ENCODE peak calls at places on chromosomes 1 and 21, in five cellular contexts. G is A549, P is heart left ventricle, Q is adrenal gland, C is ovary. Y is an unnamed sample.

GRCh38 chr1:220884981-220885918 is 6.0 kb downstream of the HLX start:
- DNase-seq in G (no peak), P (no peak), Q (no peak), C (no peak), Y (no peak)

GRCh38 chr1:195376190-195376589 is 1232.0 kb downstream of the KCNT2 start:
- DNase-seq in G (peak; percentile 13), P (no peak), Q (no peak), C (no peak), Y (no peak)

GRCh38 chr1:20233394-20233793 is 47.1 kb upstream of the PLA2G2C start:
- DNase-seq in G (peak; percentile 31), P (no peak), Q (no peak), C (no peak), Y (no peak)

GRCh38 chr1:204255966-204256365 is 42.2 kb upstream of the GOLT1A start:
- DNase-seq in G (no peak), P (no peak), Q (no peak), C (no peak), Y (peak; percentile 29)

GRCh38 chr1:116457944-116458343 is 84.9 kb downstream of the ATP1A1 start:
- DNase-seq in G (no peak), P (no peak), Q (no peak), C (no peak), Y (no peak)

GRCh38 chr1:180779584-180779983 is 133.1 kb upstream of the KIAA1614 start:
- DNase-seq in G (no peak), P (no peak), Q (no peak), C (no peak), Y (no peak)

GRCh38 chr1:57018119-57018518 is 52.3 kb upstream of the C8B start:
- DNase-seq in G (no peak), P (no peak), Q (no peak), C (no peak), Y (no peak)

GRCh38 chr1:46684670-46685069 is 13.0 kb downstream of the TEX38 start:
- DNase-seq in G (no peak), P (no peak), Q (no peak), C (no peak), Y (no peak)

GRCh38 chr1:36486436-36487335 is 4.0 kb upstream of the CSF3R start:
- DNase-seq in G (peak; percentile 93), P (peak; percentile 30), Q (peak; percentile 81), C (peak; percentile 61), Y (no peak)

GRCh38 chr1:184473176-184473966 is 86.5 kb downstream of the C1orf21 start:
- DNase-seq in G (no peak), P (no peak), Q (no peak), C (no peak), Y (no peak)

GRCh38 chr21:26806734-26807372 is 38.4 kb downstream of the ADAMTS1 start:
- DNase-seq in G (no peak), P (no peak), Q (no peak), C (no peak), Y (peak; percentile 29)

GRCh38 chr1:27609618-27610240 is 5.8 kb upstream of the AHDC1 start:
- DNase-seq in G (no peak), P (no peak), Q (no peak), C (no peak), Y (no peak)

GRCh38 chr21:14754259-14754604 is 208.1 kb upstream of the SAMSN1 start:
- DNase-seq in G (no peak), P (no peak), Q (no peak), C (no peak), Y (no peak)

DNA sequence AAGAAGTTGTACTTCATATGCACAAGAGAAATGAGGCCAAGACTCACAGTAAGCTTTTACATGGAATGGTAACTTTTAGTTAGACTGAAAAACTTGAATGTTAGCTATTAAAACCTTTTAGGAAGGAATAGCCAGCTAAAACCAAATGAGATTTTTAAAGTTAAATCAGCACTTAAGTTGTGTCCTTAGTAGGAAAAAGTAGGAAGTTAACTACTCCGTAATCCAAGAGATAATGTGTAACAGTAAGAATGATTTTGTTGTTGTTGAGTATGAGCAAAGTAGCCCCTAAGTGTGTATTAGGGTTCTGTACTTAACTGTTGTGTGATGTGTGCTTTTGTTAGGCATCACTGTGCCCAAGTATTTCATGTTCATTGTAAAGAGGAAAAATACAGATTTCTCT is 13.2 kb downstream of the TARDBP start:
- DNase-seq in G (no peak), P (no peak), Q (no peak), C (no peak), Y (no peak)
- TF ChIP-seq POLR2A in G (no peak), P (no peak), Q (no peak), C (no peak), Y (no peak)

DNA sequence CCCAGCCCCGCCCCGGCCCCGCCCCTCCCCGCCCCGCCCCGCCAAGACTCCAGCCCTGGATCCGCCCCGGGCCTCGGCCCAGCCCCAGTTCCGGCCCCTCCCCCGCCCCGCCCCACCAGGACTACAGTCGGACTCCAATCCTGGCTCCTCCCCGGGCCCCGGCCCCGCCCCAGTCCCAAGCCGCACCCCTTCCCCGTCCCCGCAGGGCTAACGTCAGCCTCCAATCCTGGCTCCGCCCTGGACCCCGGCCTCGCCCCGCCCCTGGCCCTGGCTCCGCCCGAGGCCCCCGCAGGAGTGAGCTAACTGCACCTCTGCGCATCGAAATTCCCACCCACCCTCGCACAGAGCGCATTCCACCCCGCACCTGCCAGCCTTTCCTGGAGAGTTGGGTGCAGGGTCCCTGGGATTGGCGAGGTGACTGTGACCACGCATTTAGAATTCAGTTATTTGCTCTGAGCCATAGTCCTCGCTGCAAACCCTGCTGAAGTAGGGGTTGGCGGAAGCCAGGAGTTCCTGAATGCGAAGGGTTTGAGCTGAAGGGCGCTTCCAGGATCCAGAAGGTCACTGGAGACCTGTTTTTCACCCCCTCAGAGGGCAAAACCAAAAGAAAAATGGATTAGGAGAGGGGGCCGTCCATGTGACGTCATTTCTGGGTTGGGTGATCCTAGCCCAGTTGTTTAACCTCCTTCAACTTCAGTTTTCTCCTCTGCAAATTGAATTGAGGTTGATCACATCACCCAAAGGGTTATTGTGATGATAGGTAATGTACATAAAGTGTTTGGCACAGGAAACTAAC is 631 bp upstream of the IGSF8 start:
- DNase-seq in G (peak; percentile 92), P (peak; percentile 98), Q (peak; percentile 98), C (peak; percentile 99), Y (peak; percentile 97)
- TF ChIP-seq POLR2A in G (peak; percentile 17), P (peak; percentile 32), Q (peak; percentile 71), C (peak; percentile 71), Y (no peak)

GRCh38 chr1:224879404-224879803 is 50.1 kb upstream of the DNAH14 start:
- DNase-seq in G (peak; percentile 14), P (no peak), Q (peak; percentile 68), C (no peak), Y (no peak)

GRCh38 chr1:224882264-224882663 is 47.2 kb upstream of the DNAH14 start:
- DNase-seq in G (no peak), P (no peak), Q (no peak), C (no peak), Y (no peak)

GRCh38 chr1:224884428-224884827 is 45.0 kb upstream of the DNAH14 start:
- DNase-seq in G (peak; percentile 28), P (no peak), Q (no peak), C (no peak), Y (no peak)

GRCh38 chr1:224881762-224882211 is 47.7 kb upstream of the DNAH14 start:
- DNase-seq in G (no peak), P (no peak), Q (no peak), C (no peak), Y (no peak)

DNA sequence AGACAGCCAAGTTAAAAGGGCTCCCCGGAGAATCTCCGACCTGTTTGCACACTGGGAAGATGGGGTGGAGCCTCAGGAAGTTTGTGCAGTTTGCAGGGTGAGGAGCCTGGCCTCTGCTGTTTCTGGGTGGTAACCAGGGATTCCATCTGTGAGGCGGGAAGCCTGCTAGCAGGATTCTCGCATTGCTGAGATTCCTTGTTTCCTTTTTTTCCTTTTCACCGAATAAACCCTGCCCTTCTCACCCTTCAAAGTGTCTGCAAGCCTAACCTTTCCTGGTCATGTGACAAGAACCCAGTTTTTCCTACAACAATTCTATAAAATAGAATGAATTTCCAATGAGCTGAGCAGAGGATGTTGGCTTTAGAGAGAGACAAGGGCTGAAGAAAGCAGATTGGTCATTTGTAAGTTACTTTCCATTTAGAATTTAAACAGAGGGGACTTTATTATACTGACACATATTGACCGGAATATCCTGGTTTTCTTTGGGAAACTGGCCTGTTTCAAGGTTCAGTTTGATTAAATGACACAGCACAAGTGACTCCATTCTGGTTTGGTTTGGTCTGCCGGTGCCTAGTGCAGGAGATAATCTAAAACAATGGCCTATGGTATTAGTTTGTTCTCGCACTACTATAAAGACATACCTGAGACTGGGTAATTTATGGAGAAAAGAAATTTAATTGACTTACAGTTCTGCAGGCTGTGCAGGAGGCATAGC is 48.7 kb upstream of the DNAH14 start:
- DNase-seq in G (peak; percentile 22), P (no peak), Q (no peak), C (no peak), Y (no peak)
- TF ChIP-seq POLR2A in G (no peak), P (no peak), Q (no peak), C (no peak), Y (no peak)

GRCh38 chr1:218357211-218357892 is 12.2 kb downstream of the TGFB2 start:
- DNase-seq in G (no peak), P (no peak), Q (no peak), C (no peak), Y (no peak)
- TF ChIP-seq POLR2A in G (no peak), P (no peak), Q (no peak), C (no peak), Y (no peak)

GRCh38 chr1:110412576-110412975 is 5.1 kb upstream of the LAMTOR5 start:
- DNase-seq in G (peak; percentile 63), P (peak; percentile 42), Q (peak; percentile 91), C (peak; percentile 92), Y (peak; percentile 62)

GRCh38 chr1:110411173-110411572 is 3.7 kb upstream of the LAMTOR5 start:
- DNase-seq in G (no peak), P (no peak), Q (no peak), C (no peak), Y (no peak)

GRCh38 chr1:110403805-110404204 is 3.7 kb downstream of the LAMTOR5 start:
- DNase-seq in G (no peak), P (no peak), Q (no peak), C (no peak), Y (no peak)

GRCh38 chr1:110408488-110408887 is 994 bp upstream of the LAMTOR5 start:
- DNase-seq in G (no peak), P (no peak), Q (no peak), C (no peak), Y (no peak)

DNA sequence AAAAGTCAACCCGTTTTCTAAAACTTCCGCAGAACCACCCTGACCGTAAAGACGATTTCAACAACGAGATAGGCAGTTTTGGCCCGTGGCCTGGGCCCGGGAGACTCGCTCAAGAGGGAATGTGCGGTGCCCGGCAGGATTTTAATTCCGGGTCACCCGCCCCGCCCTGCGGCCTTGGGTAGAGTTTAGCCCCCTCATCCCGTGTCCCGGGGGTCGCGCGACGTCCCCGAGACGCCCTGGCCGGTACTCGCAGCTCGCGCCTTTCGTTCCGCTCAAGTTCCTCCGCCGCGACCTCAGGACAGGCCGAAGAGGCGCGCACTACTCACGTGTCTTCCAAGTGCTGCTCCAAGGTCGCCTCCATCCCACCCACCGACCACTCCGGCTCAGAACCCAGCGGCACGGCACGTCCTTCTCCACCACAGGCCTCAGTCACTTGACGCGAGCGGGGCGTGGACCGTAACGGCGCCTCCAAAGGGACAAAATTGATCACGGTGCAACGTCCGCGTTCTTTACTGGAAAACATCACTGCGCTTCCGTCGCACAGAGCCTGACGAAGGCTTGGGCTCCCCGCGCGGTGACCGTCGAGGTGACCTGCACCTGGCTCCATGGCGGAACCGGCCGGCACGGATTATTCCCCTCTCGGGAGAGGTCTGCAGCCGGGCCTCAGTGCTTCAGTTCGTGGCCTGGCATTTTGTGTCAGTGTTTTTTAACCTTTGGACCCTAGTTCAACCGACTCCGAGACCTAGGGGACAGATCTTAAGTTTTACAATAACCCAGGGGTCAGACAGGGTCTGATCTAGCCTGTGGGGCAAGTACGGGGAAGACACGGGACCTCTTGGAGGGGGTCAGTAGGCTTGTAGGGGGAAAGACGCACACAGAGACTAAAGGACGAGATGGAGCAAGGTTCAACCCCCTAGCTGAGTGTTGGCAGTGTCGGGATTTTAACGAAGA is at the start of gene LAMTOR5:
- DNase-seq in G (peak; percentile 94), P (peak; percentile 95), Q (peak; percentile 96), C (peak; percentile 94), Y (peak; percentile 77)
- TF ChIP-seq POLR2A in G (peak; percentile 69), P (peak; percentile 82), Q (peak; percentile 82), C (peak; percentile 89), Y (peak; percentile 89)

GRCh38 chr1:226111109-226111864 is 48.8 kb downstream of the H3-3A start:
- DNase-seq in G (no peak), P (no peak), Q (no peak), C (no peak), Y (no peak)
- TF ChIP-seq POLR2A in G (no peak), P (no peak), Q (no peak), C (no peak), Y (no peak)

Y was measured in H54.